ENCODE peak calls at places on chromosomes 13 and 19, in nine cellular contexts. R is BJ, J is tibial artery, H is stomach, A is fibroblast of the aortic adventitia, B is tibial nerve, I is coronary artery, F is AG09309, T is fibroblast of villous mesenchyme. O is an unnamed sample.

GRCh38 chr19:27793128-27793643 is 1419.8 kb downstream of the UQCRFS1 start:
- DNase-seq in A (peak), R (no peak), B (peak), I (peak), F (peak), T (peak), J (peak), H (peak), O (peak)

GRCh38 chr19:57363734-57364181 is 407 bp downstream of the TRAPPC2B start:
- DNase-seq in F (no peak), J (no peak), A (no peak), R (no peak), H (no peak), I (no peak), B (no peak), T (peak), O (no peak)

GRCh38 chr13:29474991-29475390 is 120.5 kb downstream of the SLC7A1 start:
- DNase-seq in R (peak), J (no peak), H (no peak), T (peak), I (no peak), F (peak), A (peak), B (no peak), O (no peak)

GRCh38 chr13:70736622-70737317 is 628.5 kb upstream of the KLHL1 start:
- DNase-seq in H (no peak), J (no peak), A (no peak), I (no peak), B (no peak), R (no peak), T (no peak), F (no peak), O (no peak)

GRCh38 chr13:37906880-37907279 is 37.3 kb upstream of the TRPC4 start:
- DNase-seq in B (no peak), A (no peak), J (no peak), R (no peak), F (no peak), I (no peak), H (no peak), T (no peak), O (no peak)

GRCh38 chr13:22024381-22024994 is 353.6 kb downstream of the FGF9 start:
- DNase-seq in J (no peak), B (no peak), T (no peak), A (no peak), H (no peak), F (no peak), I (no peak), R (no peak), O (no peak)

GRCh38 chr13:106348032-106348431 is 187.4 kb downstream of the EFNB2 start:
- DNase-seq in R (no peak), I (no peak), A (peak), H (no peak), B (no peak), T (peak), F (no peak), J (no peak), O (no peak)

GRCh38 chr13:101728615-101729014 is 276.1 kb downstream of the ITGBL1 start:
- DNase-seq in B (no peak), H (no peak), J (no peak), R (no peak), A (no peak), I (no peak), T (no peak), F (no peak), O (no peak)

GRCh38 chr13:110850840-110851239 is 64.0 kb downstream of the ANKRD10 start:
- DNase-seq in H (no peak), J (no peak), B (no peak), R (no peak), F (no peak), T (no peak), A (no peak), I (no peak), O (no peak)

GRCh38 chr13:36297600-36298338 is at the start of gene CCDC169:
- DNase-seq in R (no peak), A (peak), B (peak), J (peak), H (peak), T (peak), I (peak), F (no peak), O (no peak)

GRCh38 chr13:71672527-71672926 is 194.5 kb downstream of the DACH1 start:
- DNase-seq in J (no peak), I (no peak), A (no peak), R (no peak), B (no peak), F (no peak), T (peak), H (no peak), O (no peak)

GRCh38 chr19:45097776-45098520 is 5.0 kb downstream of the PPP1R37 start:
- DNase-seq in T (peak), R (peak), J (peak), H (peak), F (peak), A (peak), I (no peak), B (no peak), O (peak)

GRCh38 chr19:50492303-50493052 is 15.8 kb upstream of the GARIN5A start:
- DNase-seq in T (no peak), H (no peak), J (no peak), F (no peak), B (no peak), I (no peak), R (no peak), A (no peak), O (no peak)

GRCh38 chr13:66660013-66660804 is 569.9 kb downstream of the PCDH9 start:
- DNase-seq in A (peak), F (no peak), I (no peak), T (peak), H (no peak), R (peak), B (no peak), J (no peak), O (no peak)

GRCh38 chr13:110915874-110916670 is 1.2 kb upstream of the ANKRD10 start:
- DNase-seq in R (peak), H (no peak), J (no peak), A (peak), F (peak), B (no peak), I (no peak), T (peak), O (no peak)

GRCh38 chr19:7637374-7638256 is 705 bp downstream of the STXBP2 start:
- DNase-seq in T (peak), J (no peak), H (peak), R (no peak), A (no peak), F (no peak), B (no peak), I (no peak), O (no peak)

GRCh38 chr13:109235901-109236300 is 550.5 kb downstream of the IRS2 start:
- DNase-seq in J (no peak), B (no peak), A (no peak), I (no peak), H (no peak), T (no peak), F (no peak), R (no peak), O (no peak)

GRCh38 chr13:42986176-42986574 is 5.9 kb downstream of the EPSTI1 start:
- DNase-seq in R (no peak), H (no peak), F (no peak), B (no peak), T (no peak), I (no peak), J (no peak), A (no peak), O (no peak)

GRCh38 chr13:72537400-72537780 is 190.0 kb downstream of the MZT1 start:
- DNase-seq in I (no peak), B (no peak), F (no peak), J (no peak), R (no peak), H (no peak), T (no peak), A (no peak), O (no peak)

GRCh38 chr13:23644527-23644926 is 74.3 kb downstream of the TNFRSF19 start:
- DNase-seq in F (no peak), R (no peak), T (peak), H (no peak), I (no peak), J (no peak), A (no peak), B (no peak), O (no peak)

DNA sequence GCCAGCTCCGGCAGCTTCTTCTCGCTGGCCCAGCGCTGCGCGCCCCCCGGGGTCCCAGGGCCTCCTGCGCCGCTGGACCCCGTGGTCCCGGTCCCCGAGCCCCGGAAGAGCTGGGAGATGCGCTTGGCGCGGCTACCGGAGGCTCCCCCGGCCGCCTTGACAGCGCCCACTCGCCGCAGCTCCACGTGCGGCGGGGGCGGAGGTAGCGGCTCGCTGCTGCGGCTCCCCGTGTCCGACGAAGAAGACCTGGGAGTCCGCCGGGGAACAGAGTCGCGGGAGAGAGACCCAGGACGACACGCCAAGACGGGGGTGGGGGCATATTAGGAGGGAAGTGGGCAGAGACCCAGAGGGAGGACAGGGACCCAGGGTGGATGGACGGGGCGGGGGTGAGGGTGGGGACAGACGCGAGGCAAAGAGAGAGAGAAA is 997 bp downstream of the RASIP1 start:
- DNase-seq in F (no peak), H (no peak), I (no peak), A (no peak), R (no peak), T (no peak), J (no peak), B (no peak), O (no peak)
- H3K4me3 ChIP-seq in F (no peak), H (peak), I (peak), A (peak), R (peak), T (peak), J (peak), B (peak), O (peak)

DNA sequence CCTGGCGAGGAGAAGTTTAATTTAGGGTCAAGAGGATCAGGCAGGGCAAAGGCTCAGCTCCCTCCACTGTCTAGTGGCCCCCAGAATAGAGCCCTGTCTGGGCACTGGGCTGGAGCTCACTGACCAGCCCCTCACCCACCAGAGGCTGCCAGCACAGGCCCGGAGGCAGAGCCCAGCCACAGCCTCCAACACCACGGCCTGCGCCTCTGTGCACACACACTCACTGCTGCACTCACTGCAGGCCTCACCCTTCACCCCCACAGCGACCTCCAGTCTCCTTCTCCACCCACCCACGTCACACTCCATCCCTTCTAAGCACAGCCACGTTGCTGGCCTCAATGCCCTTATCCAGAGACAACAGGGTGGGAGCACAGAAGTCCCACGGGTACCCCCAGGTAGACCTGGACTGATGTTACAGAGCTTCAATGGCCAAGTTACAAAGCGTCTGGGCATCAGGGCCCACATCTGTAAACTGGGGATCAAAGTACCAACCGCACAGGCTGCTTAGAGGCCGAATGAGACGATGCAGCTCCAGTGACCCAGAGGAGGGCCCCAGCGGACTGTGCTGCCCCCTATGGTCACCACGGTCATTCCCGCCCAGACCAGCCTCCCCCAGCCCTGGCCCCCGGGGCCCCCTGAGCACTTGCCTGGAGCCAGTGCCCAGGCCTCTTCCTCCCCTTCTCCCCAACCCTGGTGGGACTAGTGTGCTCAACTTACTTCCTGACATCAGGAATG is 4.5 kb upstream of the PRKD2 start:
- DNase-seq in I (no peak), T (no peak), R (no peak), J (no peak), A (no peak), F (no peak), H (no peak), B (no peak), O (no peak)
- TF ChIP-seq CTCF in I (no peak), T (peak), R (peak), J (no peak), A (no peak), F (peak), H (no peak), B (no peak), O (peak)

DNA sequence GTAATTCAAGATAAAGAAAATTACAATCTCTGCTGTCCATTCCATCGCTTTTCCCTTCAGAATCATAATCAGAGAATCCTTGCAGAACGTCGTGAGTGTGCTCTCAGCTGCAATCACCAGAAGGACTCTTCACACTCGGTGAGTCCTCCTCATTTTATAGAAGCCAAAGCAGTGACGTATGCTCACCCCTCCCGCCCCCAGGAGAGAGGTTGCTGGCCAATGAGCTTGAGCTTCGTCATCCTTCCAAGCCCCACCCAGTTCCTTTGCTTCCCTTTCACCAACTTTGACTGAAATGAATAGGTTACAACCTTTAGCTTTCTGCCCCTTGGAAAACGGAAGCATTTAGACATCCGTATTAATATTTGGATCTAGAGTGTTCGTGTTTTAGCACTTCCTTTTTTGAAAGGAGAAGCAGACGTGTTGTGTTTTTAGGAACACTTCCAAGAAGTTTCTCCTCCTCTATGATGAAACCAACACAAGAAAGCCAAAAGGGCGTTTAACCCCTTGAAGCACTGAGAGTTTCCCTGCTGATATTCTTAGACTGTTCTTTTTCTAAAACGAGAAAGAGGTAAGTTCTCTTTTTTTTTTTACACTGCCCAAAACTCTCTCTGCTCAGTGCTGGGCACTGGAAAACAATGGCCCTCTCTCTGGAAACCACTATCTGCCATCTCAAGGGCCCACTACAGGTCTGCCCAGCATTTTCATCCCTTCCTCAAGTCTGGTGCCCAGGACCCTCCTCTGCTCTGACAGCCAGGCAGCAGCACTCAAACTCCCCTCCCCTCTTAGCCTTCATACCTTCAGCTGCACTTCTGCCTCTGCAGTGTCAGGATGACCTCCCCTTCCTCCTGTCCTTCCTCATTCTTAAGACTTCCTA is 44.3 kb upstream of the CEACAM21 start:
- DNase-seq in I (peak), R (no peak), J (peak), F (no peak), A (peak), T (peak), B (peak), H (peak), O (no peak)
- H3K4me3 ChIP-seq in I (peak), R (no peak), J (no peak), F (no peak), A (no peak), T (no peak), B (no peak), H (no peak), O (no peak)

GRCh38 chr13:46075811-46076210 is 23.3 kb upstream of the ZC3H13 start:
- DNase-seq in T (no peak), R (no peak), J (no peak), F (no peak), I (no peak), A (no peak), B (no peak), H (no peak), O (no peak)

GRCh38 chr13:46076827-46077226 is 24.3 kb upstream of the ZC3H13 start:
- DNase-seq in H (no peak), T (no peak), J (no peak), F (no peak), A (no peak), B (no peak), I (no peak), R (no peak), O (no peak)

GRCh38 chr13:46077260-46077659 is 24.7 kb upstream of the ZC3H13 start:
- DNase-seq in R (no peak), T (no peak), H (no peak), F (no peak), I (no peak), A (no peak), B (no peak), J (no peak), O (no peak)

DNA sequence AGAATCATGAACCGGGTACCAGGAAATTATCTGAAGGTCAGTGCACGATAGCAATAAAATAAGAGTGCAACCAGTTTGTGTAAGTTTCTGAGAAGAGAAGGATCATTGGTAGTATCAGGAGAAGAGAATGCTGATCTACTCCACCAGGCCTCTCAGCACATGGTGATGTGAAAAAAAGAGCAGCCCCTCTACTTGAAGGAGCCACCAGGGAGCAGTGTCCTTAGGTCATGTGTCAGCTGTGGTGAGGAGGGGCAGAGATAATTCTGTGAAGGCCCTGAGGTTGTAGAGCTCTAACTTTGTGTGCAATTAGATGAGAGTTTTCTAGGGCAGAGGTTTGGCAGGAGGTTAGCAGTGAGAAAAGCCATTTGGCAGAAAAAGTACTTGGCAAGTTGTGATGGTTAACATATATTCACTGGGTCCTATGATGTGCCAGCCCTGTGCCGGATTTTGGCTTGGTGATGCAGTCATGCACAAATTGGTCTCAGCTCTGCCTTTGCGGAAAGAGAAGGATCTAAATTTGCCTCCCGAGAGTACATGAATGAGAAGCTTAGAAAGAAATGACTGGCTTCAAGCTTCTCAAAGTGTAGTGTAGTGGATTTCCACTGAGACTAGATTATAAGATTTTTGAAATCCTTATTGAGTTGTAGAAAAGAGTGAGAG is 19.2 kb upstream of the ZC3H13 start:
- DNase-seq in H (no peak), B (no peak), A (no peak), R (no peak), I (no peak), F (no peak), J (no peak), T (no peak), O (no peak)
- TF ChIP-seq CTCF in H (no peak), B (no peak), A (no peak), R (no peak), I (no peak), F (no peak), J (no peak), T (no peak), O (no peak)

GRCh38 chr19:14088634-14089411 is 1.7 kb downstream of the SAMD1 start:
- DNase-seq in J (no peak), B (no peak), A (no peak), I (no peak), R (no peak), H (no peak), F (no peak), T (no peak), O (no peak)

GRCh38 chr19:14082675-14082960 is 3.0 kb downstream of the C19orf67 start:
- DNase-seq in R (no peak), F (no peak), B (no peak), A (no peak), J (no peak), H (no peak), T (no peak), I (no peak), O (no peak)

GRCh38 chr19:14086098-14086497 is 515 bp upstream of the C19orf67 start:
- DNase-seq in A (no peak), T (no peak), J (no peak), R (no peak), F (no peak), I (no peak), B (no peak), H (no peak), O (no peak)

GRCh38 chr19:14081797-14082674 is 3.5 kb downstream of the C19orf67 start:
- DNase-seq in R (no peak), I (no peak), F (no peak), B (no peak), J (peak), A (no peak), T (no peak), H (peak), O (no peak)

GRCh38 chr19:14085309-14085995 is at the start of gene C19orf67:
- DNase-seq in F (no peak), B (no peak), R (no peak), H (no peak), I (no peak), T (no peak), J (no peak), A (no peak), O (no peak)
- H3K4me3 ChIP-seq in F (no peak), B (no peak), R (no peak), H (no peak), I (no peak), T (no peak), J (no peak), A (no peak), O (no peak)

O was measured in AG04449.